ENCODE peak calls at places on chromosomes 4 and X, in ten cellular contexts. B is A172; A is stimulated activated CD4-positive, alpha-beta T cell treated with anti-CD3 and anti-CD28 coated beads, Interleukin-4, amount 100 ng/mL, for 48 hours; S is LHCN-M2; N is GM04503; H is neural progenitor cell; I is DND-41; E is brain microvascular endothelial cell; G is HFFc6; U is anterior cingulate cortex. Y is an unnamed sample.

GRCh38 chr4:182807346-182807745 is 109.8 kb downstream of the DCTD start:
- DNase-seq in U (no peak), E (peak), A (no peak), I (no peak), H (no peak), G (no peak), S (no peak), B (no peak), N (peak), Y (no peak)

GRCh38 chr4:104983615-104984179 is 163.0 kb upstream of the TET2 start:
- DNase-seq in I (no peak), A (no peak), E (no peak), S (no peak), N (no peak), B (no peak), H (no peak), G (no peak), U (no peak), Y (no peak)

GRCh38 chr4:94802091-94802490 is 44.3 kb downstream of the BMPR1B start:
- DNase-seq in G (no peak), H (no peak), N (no peak), S (no peak), A (no peak), U (no peak), I (no peak), B (no peak), E (no peak), Y (no peak)

GRCh38 chrX:9530848-9531274 is 66.0 kb downstream of the TBL1X start:
- DNase-seq in G (peak), B (peak), I (peak), A (peak), N (peak), E (peak), H (peak), U (no peak), S (peak), Y (peak)

GRCh38 chr4:62495039-62495438 is 1294.9 kb downstream of the ADGRL3 start:
- DNase-seq in E (no peak), U (no peak), S (no peak), N (no peak), G (no peak), I (no peak), A (no peak), H (no peak), B (peak), Y (no peak)

GRCh38 chrX:13932416-13932815 is 97.3 kb downstream of the GEMIN8 start:
- DNase-seq in H (no peak), B (no peak), U (no peak), A (no peak), E (no peak), G (no peak), S (peak), I (no peak), N (no peak), Y (no peak)

GRCh38 chrX:123648028-123648810 is 84.6 kb downstream of the THOC2 start:
- DNase-seq in E (peak), A (no peak), G (no peak), U (no peak), N (no peak), I (no peak), H (peak), S (no peak), B (peak), Y (no peak)

GRCh38 chr4:15912961-15913630 is 25.4 kb downstream of the FGFBP1 start:
- DNase-seq in E (peak), N (no peak), S (no peak), B (no peak), U (no peak), H (no peak), G (no peak), A (no peak), I (no peak), Y (no peak)

GRCh38 chr4:169015237-169015636 is 5.2 kb upstream of the CBR4 start:
- DNase-seq in G (no peak), I (no peak), E (no peak), N (no peak), B (no peak), S (no peak), H (no peak), U (no peak), A (no peak), Y (no peak)

GRCh38 chr4:22031423-22031822 is 82.9 kb upstream of the KCNIP4 start:
- DNase-seq in S (no peak), E (no peak), A (no peak), I (no peak), B (no peak), U (no peak), H (no peak), G (no peak), N (no peak), Y (no peak)

GRCh38 chrX:25726539-25726938 is 411.6 kb upstream of the MAGEB18 start:
- DNase-seq in I (no peak), B (peak), A (no peak), N (no peak), S (no peak), E (no peak), H (no peak), G (no peak), U (no peak), Y (no peak)

GRCh38 chr4:156378053-156378665 is 424.5 kb upstream of the CTSO start:
- DNase-seq in B (peak), S (peak), I (no peak), U (no peak), N (no peak), E (peak), G (peak), A (no peak), H (peak), Y (no peak)

GRCh38 chrX:39716401-39716800 is 381.4 kb downstream of the BCOR start:
- DNase-seq in U (no peak), S (no peak), I (no peak), B (no peak), G (no peak), N (no peak), H (peak), A (no peak), E (no peak), Y (no peak)

GRCh38 chrX:153878285-153878779 is 7.6 kb downstream of the L1CAM start:
- DNase-seq in S (no peak), A (no peak), B (no peak), U (no peak), G (no peak), N (no peak), I (no peak), E (no peak), H (no peak), Y (no peak)

GRCh38 chr4:169030575-169030982 is 20.5 kb upstream of the CBR4 start:
- DNase-seq in U (no peak), B (peak), E (peak), S (peak), A (no peak), H (no peak), G (no peak), N (no peak), I (no peak), Y (no peak)

GRCh38 chrX:119728487-119728886 is 29.9 kb upstream of the SOWAHD start:
- DNase-seq in E (no peak), G (no peak), B (no peak), N (no peak), S (no peak), I (no peak), H (peak), U (no peak), A (no peak), Y (no peak)

GRCh38 chr4:106914223-106914622 is 121.9 kb downstream of the DKK2 start:
- DNase-seq in E (no peak), A (no peak), U (no peak), S (peak), G (no peak), N (peak), B (no peak), H (no peak), I (no peak), Y (peak)

GRCh38 chr4:185535818-185536729 is 767 bp upstream of the PDLIM3 start:
- DNase-seq in A (no peak), N (no peak), U (no peak), E (peak), B (no peak), I (no peak), G (no peak), H (no peak), S (peak), Y (no peak)

GRCh38 chr4:135281230-135281629 is 1079.6 kb upstream of the PABPC4L start:
- DNase-seq in I (no peak), N (no peak), A (no peak), B (peak), S (peak), E (peak), G (no peak), H (no peak), U (no peak), Y (no peak)

GRCh38 chrX:132219343-132219768 is at the start of gene RAP2C:
- DNase-seq in E (no peak), I (peak), H (peak), N (no peak), B (peak), U (peak), A (peak), G (peak), S (peak), Y (no peak)

GRCh38 chr4:20086768-20087167 is 164.9 kb upstream of the SLIT2 start:
- DNase-seq in I (peak), A (no peak), S (no peak), H (no peak), G (no peak), U (no peak), N (no peak), E (no peak), B (no peak), Y (no peak)

GRCh38 chr4:180665994-180666818 is 1577.0 kb upstream of the TENM3 start:
- DNase-seq in E (peak), S (peak), G (peak), U (no peak), H (peak), B (peak), N (peak), A (peak), I (peak), Y (peak)

GRCh38 chr4:164856396-164856795 is 20.6 kb upstream of the APELA start:
- DNase-seq in H (no peak), B (peak), I (no peak), G (no peak), U (no peak), S (no peak), E (no peak), N (no peak), A (no peak), Y (no peak)

GRCh38 chr4:123940604-123941003 is 544.0 kb downstream of the SPRY1 start:
- DNase-seq in B (no peak), G (no peak), H (no peak), U (no peak), N (no peak), E (no peak), I (no peak), A (no peak), S (no peak), Y (no peak)

GRCh38 chr4:105909699-105910340 is 14.5 kb downstream of the NPNT start:
- DNase-seq in S (peak), A (no peak), I (no peak), B (no peak), E (no peak), G (no peak), N (no peak), U (no peak), H (no peak), Y (no peak)

GRCh38 chr4:38489924-38490639 is 173.9 kb upstream of the KLF3 start:
- DNase-seq in G (peak), B (peak), H (peak), E (peak), U (peak), N (no peak), S (no peak), A (no peak), I (no peak), Y (no peak)

GRCh38 chrX:47175588-47175980 is 18.0 kb upstream of the UBA1 start:
- DNase-seq in I (no peak), N (no peak), B (no peak), H (no peak), S (no peak), A (no peak), U (no peak), E (no peak), G (no peak), Y (no peak)

GRCh38 chr4:13635281-13635799 is 7.8 kb upstream of the BOD1L1 start:
- DNase-seq in A (no peak), S (no peak), N (peak), G (peak), B (no peak), E (no peak), I (no peak), U (no peak), H (no peak), Y (no peak)

GRCh38 chrX:332916-333610 is 14.5 kb upstream of the GTPBP6 start:
- DNase-seq in S (no peak), N (no peak), E (no peak), A (no peak), B (no peak), I (no peak), G (no peak), U (no peak), H (no peak), Y (no peak)

GRCh38 chr4:180641495-180641894 is 1601.7 kb upstream of the TENM3 start:
- DNase-seq in B (peak), S (no peak), E (no peak), H (no peak), A (no peak), I (no peak), N (no peak), U (no peak), G (no peak), Y (no peak)

GRCh38 chr4:151874328-151874727 is 113.5 kb upstream of the GATB start:
- DNase-seq in U (no peak), H (peak), G (no peak), A (no peak), S (no peak), N (no peak), B (no peak), E (no peak), I (no peak), Y (no peak)

GRCh38 chr4:6892190-6892908 is 17.3 kb upstream of the TBC1D14 start:
- DNase-seq in U (no peak), E (peak), S (peak), G (peak), N (no peak), I (peak), H (peak), A (no peak), B (peak), Y (no peak)

GRCh38 chrX:57453901-57454300 is 137.9 kb upstream of the ZXDB start:
- DNase-seq in A (no peak), E (no peak), B (no peak), G (no peak), U (no peak), I (peak), N (no peak), H (peak), S (peak), Y (peak)

GRCh38 chr4:48315728-48316630 is 25.4 kb upstream of the SLAIN2 start:
- DNase-seq in N (no peak), A (peak), G (peak), B (peak), S (peak), H (peak), U (no peak), E (peak), I (peak), Y (peak)

GRCh38 chr4:102217345-102217744 is 127.9 kb downstream of the SLC39A8 start:
- DNase-seq in B (no peak), N (no peak), A (no peak), S (no peak), H (no peak), I (no peak), G (peak), U (no peak), E (no peak), Y (no peak)